ENCODE peak calls at places on chromosomes 7 and 10, in ten cellular contexts. V, Q, O, G, I, Z, B, J, P and D are unnamed samples.

GRCh38 chr7:90624128-90624980 is 28.2 kb downstream of the CDK14 start:
- DNase-seq in Q (no peak), G (no peak), J (no peak), V (no peak), Z (peak; percentile 42), P (no peak), O (no peak), B (no peak), I (no peak), D (no peak)

GRCh38 chr10:86649471-86650150 is 4.7 kb upstream of the OPN4 start:
- DNase-seq in Q (no peak), J (no peak), B (no peak), Z (no peak), O (no peak), V (peak; percentile 57), G (no peak), I (peak; percentile 57), P (no peak), D (no peak)

GRCh38 chr7:5630670-5631069 is 150.8 kb downstream of the RNF216 start:
- DNase-seq in Z (no peak), V (no peak), B (no peak), J (no peak), Q (no peak), P (no peak), G (no peak), O (no peak), I (peak; percentile 75), D (peak; percentile 32)

GRCh38 chr7:55138663-55139062 is 119.8 kb downstream of the EGFR start:
- DNase-seq in G (no peak), Q (no peak), O (no peak), V (no peak), J (no peak), P (no peak), I (no peak), B (no peak), Z (no peak), D (no peak)

GRCh38 chr10:88168171-88169036 is 305.0 kb downstream of the PTEN start:
- DNase-seq in P (no peak), Q (no peak), B (no peak), I (no peak), O (no peak), G (no peak), V (no peak), J (no peak), Z (peak; percentile 19), D (peak; percentile 62)

GRCh38 chr7:78357709-78358108 is 559.1 kb downstream of the PHTF2 start:
- DNase-seq in B (no peak), Z (no peak), O (no peak), G (no peak), J (no peak), P (no peak), I (no peak), Q (no peak), V (no peak), D (no peak)

GRCh38 chr10:94546058-94546595 is 539 bp downstream of the HELLS start:
- DNase-seq in J (no peak), Z (peak; percentile 30), G (no peak), Q (no peak), B (no peak), V (no peak), O (no peak), P (no peak), I (no peak), D (peak; percentile 1)

GRCh38 chr10:44689368-44689767 is 221.8 kb upstream of the TMEM72 start:
- DNase-seq in P (no peak), Q (no peak), G (no peak), V (no peak), J (no peak), B (no peak), I (no peak), O (no peak), Z (no peak), D (no peak)

GRCh38 chr7:74483402-74484336 is 30.0 kb downstream of the GTF2IRD1 start:
- DNase-seq in Q (no peak), Z (peak; percentile 59), O (no peak), G (no peak), P (no peak), J (no peak), I (no peak), B (no peak), V (peak; percentile 75), D (peak; percentile 52)

GRCh38 chr7:38542156-38542555 is 89.0 kb downstream of the AMPH start:
- DNase-seq in P (no peak), Q (no peak), O (no peak), V (no peak), J (no peak), I (no peak), Z (peak; percentile 49), B (no peak), G (no peak), D (peak; percentile 59)

GRCh38 chr10:93006435-93007039 is 54.1 kb upstream of the CYP26C1 start:
- DNase-seq in Q (no peak), P (peak; percentile 46), I (no peak), O (no peak), Z (peak; percentile 76), J (no peak), V (no peak), B (no peak), G (no peak), D (peak; percentile 46)